ENCODE peak calls at places on chromosome 19, in six cellular contexts. R is COR-L47, W is activated gamma-delta T cell treated with Interleukin-2 at 50 U/mL for 16 hours, A is hypothalamus, U is right cardiac atrium, L is SW 1271. N is an unnamed sample.

GRCh38 chr19:6652214-6653094 is 17.5 kb downstream of the TNFSF14 start:
- DNase-seq in W (no peak), L (no peak), R (no peak), U (no peak), A (no peak), N (no peak)

GRCh38 chr19:49097453-49098288 is 12.4 kb downstream of the SNRNP70 start:
- DNase-seq in U (peak; percentile 83), R (peak; percentile 41), W (peak; percentile 70), L (peak; percentile 69), A (peak; percentile 36), N (peak; percentile 81)

GRCh38 chr19:29620931-29621351 is 14.9 kb downstream of the POP4 start:
- DNase-seq in A (no peak), L (no peak), W (peak; percentile 45), R (no peak), U (no peak), N (no peak)

GRCh38 chr19:17348700-17349099 is 11.3 kb downstream of the GTPBP3 start:
- DNase-seq in R (peak; percentile 53), A (no peak), W (no peak), L (peak; percentile 39), U (peak; percentile 89), N (peak; percentile 69)

GRCh38 chr19:40691421-40692211 is 1.2 kb upstream of the NUMBL start:
- DNase-seq in W (no peak), A (no peak), R (no peak), U (peak; percentile 72), L (no peak), N (no peak)

GRCh38 chr19:42105358-42105757 is 26.9 kb downstream of the POU2F2 start:
- DNase-seq in U (no peak), W (no peak), A (no peak), R (no peak), L (no peak), N (no peak)

GRCh38 chr19:11633223-11633622 is 35.9 kb downstream of the ZNF627 start:
- DNase-seq in R (no peak), L (no peak), W (no peak), A (no peak), U (no peak), N (no peak)

GRCh38 chr19:17001603-17002183 is 24.9 kb downstream of the CPAMD8 start:
- DNase-seq in A (no peak), R (no peak), U (no peak), W (peak; percentile 64), L (no peak), N (no peak)

GRCh38 chr19:8239528-8240273 is 30.5 kb downstream of the CERS4 start:
- DNase-seq in W (no peak), R (no peak), A (no peak), L (no peak), U (no peak), N (no peak)

GRCh38 chr19:4112367-4112766 is 11.6 kb downstream of the MAP2K2 start:
- DNase-seq in W (no peak), R (no peak), L (no peak), U (peak; percentile 45), A (no peak), N (no peak)

GRCh38 chr19:46408611-46409039 is 4.7 kb downstream of the CCDC8 start:
- DNase-seq in W (no peak), L (no peak), U (peak; percentile 92), R (no peak), A (peak; percentile 26), N (peak; percentile 30)

GRCh38 chr19:40210919-40211318 is 7.3 kb downstream of the TTC9B start:
- DNase-seq in U (no peak), L (no peak), R (no peak), A (no peak), W (no peak), N (no peak)

GRCh38 chr19:49939721-49940481 is 10.6 kb upstream of the NUP62 start:
- DNase-seq in W (no peak), U (no peak), A (no peak), L (no peak), R (no peak), N (no peak)

N was measured in hepatic stellate cell.